ENCODE peak calls at places on chromosomes 3 and 15, in five cellular contexts. W is WERI-Rb-1, A is RWPE1, Q is adrenal gland, C is astrocyte of the spinal cord. G is an unnamed sample.

GRCh38 chr15:59892995-59893394 is 111.1 kb upstream of the FOXB1 start:
- DNase-seq in W (no peak), Q (no peak), A (peak; percentile 48), C (peak; percentile 18), G (no peak)

GRCh38 chr3:195015021-195015420 is 255.9 kb downstream of the XXYLT1 start:
- DNase-seq in W (no peak), Q (no peak), C (peak; percentile 27), A (no peak), G (no peak)

GRCh38 chr3:122415104-122415744 is 638 bp downstream of the WDR5B start:
- DNase-seq in A (peak; percentile 64), C (peak; percentile 52), Q (peak; percentile 39), W (peak; percentile 14), G (no peak)

GRCh38 chr3:100802126-100802525 is 92.8 kb downstream of the TFG start:
- DNase-seq in A (no peak), Q (no peak), C (no peak), W (no peak), G (no peak)

GRCh38 chr3:100103558-100104441 is 10.5 kb downstream of the FILIP1L start:
- DNase-seq in Q (no peak), A (no peak), C (peak; percentile 83), W (no peak), G (no peak)

GRCh38 chr3:114179575-114179974 is 723 bp upstream of the DRD3 start:
- DNase-seq in A (no peak), C (peak; percentile 24), W (peak; percentile 17), Q (no peak), G (no peak)

GRCh38 chr15:34588046-34588674 is 4.7 kb upstream of the GOLGA8B start:
- DNase-seq in W (peak; percentile 87), C (peak; percentile 85), Q (peak; percentile 74), A (peak; percentile 67), G (no peak)

GRCh38 chr3:131705558-131706051 is 202.8 kb upstream of the MRPL3 start:
- DNase-seq in W (peak; percentile 90), A (no peak), Q (no peak), C (peak; percentile 56), G (no peak)

GRCh38 chr3:44913868-44914468 is 39.6 kb downstream of the TGM4 start:
- DNase-seq in Q (peak; percentile 64), C (peak; percentile 73), W (peak; percentile 76), A (peak; percentile 67), G (peak; percentile 34)

DNA sequence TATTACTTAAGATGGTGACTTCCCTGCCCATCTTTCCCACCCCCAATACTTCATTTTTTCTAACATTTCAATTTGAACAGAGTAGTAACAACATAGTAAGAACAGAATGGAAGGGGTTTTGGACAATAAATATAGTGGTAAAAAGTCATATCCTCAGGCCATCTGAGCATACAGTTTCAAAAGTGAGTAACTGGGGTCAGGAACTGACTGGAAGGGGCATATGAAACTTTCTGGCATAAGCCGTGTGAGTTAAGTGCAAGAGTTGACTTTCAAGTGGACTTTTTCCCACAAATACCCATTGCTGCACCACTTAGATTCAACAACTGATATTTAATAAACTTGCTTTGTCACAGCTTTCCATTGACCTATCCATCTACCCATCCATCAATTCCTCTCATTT is 153.5 kb upstream of the IL12A start:
- DNase-seq in A (no peak), C (no peak), Q (no peak), W (no peak), G (no peak)
- TF ChIP-seq CTCF in A (no peak), C (no peak), Q (no peak), W (no peak), G (no peak)

GRCh38 chr3:67486883-67487282 is 167.5 kb downstream of the SUCLG2 start:
- DNase-seq in C (no peak), Q (no peak), A (no peak), W (no peak), G (no peak)
- TF ChIP-seq CTCF in C (no peak), Q (no peak), A (no peak), W (no peak), G (no peak)

GRCh38 chr3:133168025-133168401 is 129.8 kb downstream of the TMEM108 start:
- DNase-seq in Q (no peak), W (no peak), A (no peak), C (no peak), G (no peak)
- TF ChIP-seq CTCF in Q (no peak), W (no peak), A (no peak), C (no peak), G (no peak)

DNA sequence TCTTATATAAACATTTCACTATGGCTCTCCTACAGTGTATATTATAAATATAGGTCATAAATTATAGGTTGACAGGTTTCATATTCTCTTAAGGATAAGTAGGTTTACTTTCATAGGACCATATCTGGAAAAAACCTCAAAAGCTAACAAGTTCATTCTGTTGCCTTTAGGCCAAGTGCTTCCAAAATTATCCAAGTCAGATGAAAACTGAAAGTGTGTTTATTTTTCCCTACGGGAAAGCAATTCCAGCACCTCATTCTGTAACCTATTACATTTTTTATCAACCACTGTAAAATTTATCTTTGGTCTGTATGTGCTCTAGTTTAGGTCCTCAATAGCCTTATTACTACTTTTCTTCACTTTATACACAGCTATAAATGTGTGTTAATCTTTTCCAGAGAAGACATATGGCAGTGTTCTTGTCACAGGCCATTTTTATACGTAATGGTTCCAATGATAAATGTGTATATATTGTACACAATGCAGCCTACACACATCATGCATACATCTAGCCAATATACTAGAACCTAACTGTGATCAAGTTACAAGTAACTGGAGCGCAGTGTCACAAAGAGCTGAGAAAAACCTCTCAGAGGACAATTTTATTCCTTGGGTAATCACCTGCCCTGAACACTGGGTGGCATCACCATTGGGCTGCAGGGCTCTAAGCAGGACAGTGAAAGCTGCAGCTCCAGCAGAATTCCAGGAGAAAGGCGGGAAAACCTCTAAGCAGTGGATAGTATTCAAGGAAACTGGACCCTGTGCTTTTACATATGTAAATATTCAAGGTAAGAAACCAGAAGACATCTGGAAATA is 251.3 kb downstream of the CTNNB1 start:
- DNase-seq in C (no peak), Q (no peak), W (peak; percentile 19), A (no peak), G (no peak)
- TF ChIP-seq CTCF in C (no peak), Q (peak; percentile 5), W (peak; percentile 28), A (no peak), G (no peak)

GRCh38 chr3:31436830-31437229 is 95.9 kb upstream of the STT3B start:
- DNase-seq in Q (no peak), C (no peak), A (no peak), W (no peak), G (no peak)
- TF ChIP-seq CTCF in Q (no peak), C (no peak), A (no peak), W (no peak), G (no peak)

GRCh38 chr15:84638103-84638502 is 16.0 kb downstream of the WDR73 start:
- DNase-seq in Q (no peak), W (peak; percentile 15), A (peak; percentile 53), C (no peak), G (no peak)
- TF ChIP-seq CTCF in Q (no peak), W (no peak), A (no peak), C (peak; percentile 10), G (no peak)

DNA sequence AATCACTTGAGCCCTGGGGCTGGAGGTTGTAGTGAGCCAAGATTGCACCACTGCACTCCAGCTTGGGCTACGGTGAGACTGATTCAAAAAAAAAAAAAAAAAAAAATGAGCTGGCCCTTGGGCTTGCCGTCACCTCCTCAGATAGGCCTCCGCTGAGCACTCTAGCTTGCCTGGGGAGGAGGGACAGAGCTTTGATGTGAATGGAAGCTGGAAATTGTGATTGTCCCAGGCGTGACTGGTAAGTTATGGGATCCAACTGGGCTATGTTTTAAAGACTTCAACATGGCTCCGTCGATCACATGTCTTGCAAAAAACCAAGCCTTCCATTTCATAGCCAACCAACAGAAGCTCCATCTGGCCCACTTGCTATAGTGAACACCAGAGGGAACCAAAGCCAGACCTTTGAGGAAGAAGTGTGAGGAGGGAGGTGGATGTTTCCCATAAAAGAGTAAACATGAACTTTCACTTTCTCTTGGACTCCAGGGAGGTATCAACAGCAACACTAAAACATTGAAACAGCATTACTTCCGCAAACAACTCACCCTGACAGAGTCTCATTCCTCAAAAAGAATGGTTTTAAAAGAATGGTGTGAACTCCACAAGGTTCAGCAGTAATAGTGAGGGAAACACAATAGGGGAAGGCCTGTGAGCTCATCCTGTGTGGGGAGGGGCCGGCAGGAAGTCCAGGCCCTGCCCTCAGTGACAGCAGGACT is 59.3 kb upstream of the IL12A start:
- DNase-seq in W (no peak), Q (no peak), A (peak; percentile 36), C (peak; percentile 90), G (no peak)
- TF ChIP-seq CTCF in W (no peak), Q (peak; percentile 17), A (no peak), C (peak; percentile 64), G (no peak)